ENCODE peak calls at places on chromosomes 1 and 21, in seven cellular contexts. F is CD8-positive, alpha-beta memory T cell; M is A549; H is aorta; R is fibroblast of lung; W is effector memory CD4-positive, alpha-beta T cell; G is GM12865. Y is an unnamed sample.

GRCh38 chr1:41716188-41717130 is 202.3 kb downstream of the HIVEP3 start:
- DNase-seq in F (peak; percentile 41), M (no peak), H (no peak), R (peak; percentile 19), W (no peak), G (no peak), Y (no peak)

GRCh38 chr21:42411197-42411869 is 7.6 kb downstream of the UBASH3A start:
- DNase-seq in F (no peak), M (peak; percentile 25), H (no peak), R (no peak), W (no peak), G (no peak), Y (no peak)

GRCh38 chr1:101924700-101925099 is 72.0 kb downstream of the OLFM3 start:
- DNase-seq in F (no peak), M (no peak), H (no peak), R (no peak), W (no peak), G (no peak), Y (no peak)

GRCh38 chr1:27109103-27109822 is 45.7 kb downstream of the SLC9A1 start:
- DNase-seq in F (no peak), M (peak; percentile 52), H (no peak), R (no peak), W (no peak), G (peak; percentile 36), Y (no peak)

GRCh38 chr1:166090244-166090643 is 76.6 kb downstream of the FAM78B start:
- DNase-seq in F (no peak), M (no peak), H (no peak), R (no peak), W (no peak), G (no peak), Y (no peak)

GRCh38 chr1:159959451-159959850 is 5.4 kb upstream of the SLAMF9 start:
- DNase-seq in F (no peak), M (no peak), H (no peak), R (peak; percentile 11), W (no peak), G (no peak), Y (no peak)

GRCh38 chr1:83102630-83103071 is 896.3 kb downstream of the TTLL7 start:
- DNase-seq in F (no peak), M (no peak), H (no peak), R (peak; percentile 72), W (no peak), G (no peak), Y (peak; percentile 61)

GRCh38 chr1:158020877-158021630 is 27.6 kb downstream of the KIRREL1 start:
- DNase-seq in F (no peak), M (no peak), H (no peak), R (peak; percentile 80), W (no peak), G (no peak), Y (no peak)

GRCh38 chr1:110130989-110131388 is 18.7 kb downstream of the UBL4B start:
- DNase-seq in F (no peak), M (no peak), H (no peak), R (no peak), W (no peak), G (no peak), Y (no peak)

GRCh38 chr1:112997781-112998180 is 41.8 kb upstream of the SLC16A1 start:
- DNase-seq in F (no peak), M (no peak), H (no peak), R (peak; percentile 25), W (no peak), G (no peak), Y (peak; percentile 9)

GRCh38 chr1:12518956-12519707 is 98.9 kb downstream of the DHRS3 start:
- DNase-seq in F (no peak), M (no peak), H (peak; percentile 90), R (peak; percentile 53), W (no peak), G (peak; percentile 12), Y (peak; percentile 50)

GRCh38 chr1:96362623-96363022 is 359.0 kb upstream of the PTBP2 start:
- DNase-seq in F (no peak), M (peak; percentile 74), H (no peak), R (peak; percentile 99), W (no peak), G (peak; percentile 1), Y (peak; percentile 96)

GRCh38 chr1:21607549-21608529 is 61.3 kb downstream of the RAP1GAP start:
- DNase-seq in F (no peak), M (peak; percentile 92), H (peak; percentile 89), R (peak; percentile 56), W (no peak), G (peak; percentile 85), Y (peak; percentile 33)
- H3K4me3 ChIP-seq in F (no peak overlapping the region), M (no peak overlapping the region), H (no peak overlapping the region), R (no peak overlapping the region), W (no peak overlapping the region), G (no peak overlapping the region), Y (no peak overlapping the region)

GRCh38 chr21:37047079-37047478 is 25.8 kb downstream of the PIGP start:
- DNase-seq in F (no peak), M (peak; percentile 10), H (no peak), R (no peak), W (no peak), G (no peak), Y (no peak)

GRCh38 chr21:37043818-37044217 is 29.1 kb downstream of the PIGP start:
- DNase-seq in F (no peak), M (no peak), H (no peak), R (no peak), W (no peak), G (no peak), Y (no peak)

GRCh38 chr21:37045556-37045955 is 27.3 kb downstream of the PIGP start:
- DNase-seq in F (no peak), M (no peak), H (no peak), R (no peak), W (no peak), G (no peak), Y (no peak)

GRCh38 chr21:37044643-37045042 is 28.2 kb downstream of the PIGP start:
- DNase-seq in F (no peak), M (no peak), H (no peak), R (no peak), W (no peak), G (no peak), Y (no peak)

DNA sequence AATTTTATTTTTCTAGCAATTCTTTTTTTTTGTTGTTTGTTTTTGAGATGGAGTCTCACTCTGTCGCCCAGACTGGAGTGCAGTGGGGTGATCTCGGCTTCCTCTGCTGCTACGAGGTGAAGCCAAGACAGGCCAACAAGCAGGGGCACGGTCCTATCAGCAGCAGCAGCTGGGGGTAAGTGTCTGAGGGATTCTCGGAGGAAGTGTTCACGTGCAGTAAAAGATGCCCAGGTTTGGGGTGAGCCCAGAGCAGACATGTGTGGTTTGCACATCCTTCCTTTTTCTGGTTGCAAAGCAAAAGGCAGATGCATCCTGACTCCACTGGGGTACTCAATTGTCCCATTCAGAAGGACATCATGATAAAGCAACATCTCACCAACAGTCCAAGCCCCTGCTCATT is 27.7 kb downstream of the PIGP start:
- DNase-seq in F (no peak), M (no peak), H (no peak), R (no peak), W (no peak), G (peak; percentile 34), Y (no peak)
- H3K4me3 ChIP-seq in F (no peak overlapping the region), M (no peak overlapping the region), H (no peak overlapping the region), R (no peak overlapping the region), W (no peak overlapping the region), G (no peak overlapping the region), Y (no peak overlapping the region)

GRCh38 chr1:35151220-35151619 is 41.7 kb downstream of the SFPQ start:
- DNase-seq in F (no peak), M (no peak), H (no peak), R (no peak), W (no peak), G (no peak), Y (no peak)
- H3K4me3 ChIP-seq in F (no peak overlapping the region), M (no peak overlapping the region), H (no peak overlapping the region), R (no peak overlapping the region), W (no peak overlapping the region), G (no peak overlapping the region), Y (no peak overlapping the region)

GRCh38 chr1:115839706-115840095 is 1.2 kb downstream of the NHLH2 start:
- DNase-seq in F (no peak), M (no peak), H (no peak), R (no peak), W (no peak), G (no peak), Y (no peak)
- H3K4me3 ChIP-seq in F (no peak overlapping the region), M (no peak overlapping the region), H (peak overlapping the region; percentile 2), R (peak overlapping the region; percentile 15), W (no peak overlapping the region), G (no peak overlapping the region), Y (no peak overlapping the region)

GRCh38 chr1:220691039-220691684 is 999 bp downstream of the C1orf115 start:
- DNase-seq in F (no peak), M (no peak), H (no peak), R (no peak), W (no peak), G (no peak), Y (no peak)
- H3K4me3 ChIP-seq in F (no peak overlapping the region), M (peak overlapping the region; percentile 85), H (peak overlapping the region; percentile 56), R (peak overlapping the region; percentile 62), W (peak overlapping the region; percentile 65), G (no peak overlapping the region), Y (peak overlapping the region; percentile 53)

DNA sequence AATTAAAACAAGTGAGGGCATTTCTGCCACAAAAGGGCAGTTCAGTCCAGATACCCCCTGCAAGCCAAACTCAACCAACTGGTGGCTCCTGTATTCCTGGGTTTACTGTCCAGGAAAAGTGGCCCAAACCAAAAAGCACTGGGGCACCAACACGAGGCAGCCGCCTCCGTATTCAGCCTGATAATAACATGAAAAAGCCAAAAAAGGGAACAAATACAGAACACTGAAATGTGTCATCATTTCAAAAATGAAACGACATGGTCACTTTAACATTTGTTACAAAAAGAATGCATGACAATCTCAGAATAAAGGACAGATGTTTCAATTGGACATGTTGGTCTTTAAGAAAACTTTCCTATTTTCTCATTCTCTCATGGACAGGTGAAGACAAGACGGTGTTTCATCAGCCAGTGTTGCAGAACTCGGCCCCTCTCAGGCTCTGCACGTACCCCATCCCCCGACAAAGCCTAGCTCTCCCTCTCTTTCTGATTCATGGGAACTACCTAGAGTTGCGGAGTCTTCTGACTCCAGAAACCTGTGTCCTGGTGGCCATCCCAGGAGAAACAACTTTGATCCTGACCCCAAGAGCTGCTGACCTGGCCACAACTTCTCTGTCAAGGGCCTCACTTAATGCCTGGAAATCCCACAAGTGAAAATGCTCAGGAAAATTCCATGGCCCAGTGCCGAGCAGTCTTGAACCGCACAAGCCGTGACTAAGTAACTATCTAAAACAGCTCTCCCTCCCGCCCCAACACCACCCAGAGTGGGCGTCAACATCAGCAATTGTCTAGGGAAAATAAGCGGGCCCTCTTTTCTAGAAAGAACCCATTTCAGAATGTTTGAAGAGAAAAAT is 27.1 kb downstream of the ZBTB17 start:
- DNase-seq in F (no peak), M (no peak), H (peak; percentile 93), R (peak; percentile 98), W (no peak), G (peak; percentile 37), Y (peak; percentile 88)
- H3K4me3 ChIP-seq in F (peak overlapping the region; percentile 38), M (no peak overlapping the region), H (no peak overlapping the region), R (peak overlapping the region; percentile 46), W (peak overlapping the region; percentile 19), G (peak overlapping the region; percentile 21), Y (peak overlapping the region; percentile 33)

DNA sequence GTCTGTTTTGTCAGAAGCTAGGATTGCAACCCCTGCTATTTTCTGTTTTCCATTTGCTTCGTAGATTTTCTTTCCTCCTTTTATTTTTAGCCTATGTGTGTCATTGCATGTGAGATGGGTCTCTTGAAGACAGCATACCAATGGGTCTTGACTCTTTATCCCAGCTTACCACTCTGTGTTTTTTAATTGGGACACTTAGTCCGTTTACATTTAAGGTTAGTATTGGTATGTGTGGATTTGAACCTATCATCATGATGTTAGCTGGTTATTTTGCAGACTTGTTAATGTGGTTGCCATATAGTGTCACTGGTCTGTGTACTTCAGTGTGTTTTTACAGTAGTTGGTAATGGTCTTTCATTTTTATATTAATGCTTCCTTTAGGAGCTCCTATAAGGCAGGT is 141.5 kb downstream of the DNAH14 start:
- DNase-seq in F (no peak), M (no peak), H (no peak), R (no peak), W (no peak), G (no peak), Y (no peak)
- H3K4me3 ChIP-seq in F (no peak overlapping the region), M (no peak overlapping the region), H (no peak overlapping the region), R (no peak overlapping the region), W (no peak overlapping the region), G (no peak overlapping the region), Y (no peak overlapping the region)

Y was measured in foreskin fibroblast.